ENCODE peak calls at places on chromosomes 12 and 14, in five cellular contexts. One of them, this sample, is unnamed.
A peak's percentile ranks its signal among the peaks of the same experiment; 100 is the strongest.

GRCh38 chr12:115543269-115543668 is 734.2 kb downstream of the MED13L start:
- DNase-seq in upper lobe of right lung: no peak
- DNase-seq in fibroblast of villous mesenchyme: peak; percentile 3
- DNase-seq in kidney epithelial cell: no peak
- DNase-seq in Calu3: no peak
- DNase-seq in this sample: no peak

GRCh38 chr14:81162941-81163340 is 57.8 kb downstream of the GTF2A1 start:
- DNase-seq in upper lobe of right lung: no peak
- DNase-seq in fibroblast of villous mesenchyme: no peak
- DNase-seq in kidney epithelial cell: no peak
- DNase-seq in Calu3: no peak
- DNase-seq in this sample: no peak

GRCh38 chr12:21893924-21894323 is 47.3 kb downstream of the ABCC9 start:
- DNase-seq in upper lobe of right lung: no peak
- DNase-seq in fibroblast of villous mesenchyme: no peak
- DNase-seq in kidney epithelial cell: no peak
- DNase-seq in Calu3: no peak
- DNase-seq in this sample: no peak

GRCh38 chr12:32118806-32119205 is 12.2 kb downstream of the BICD1 start:
- DNase-seq in upper lobe of right lung: no peak
- DNase-seq in fibroblast of villous mesenchyme: no peak
- DNase-seq in kidney epithelial cell: no peak
- DNase-seq in Calu3: no peak
- DNase-seq in this sample: no peak

GRCh38 chr12:87760943-87761342 is 268.3 kb downstream of the C12orf50 start:
- DNase-seq in upper lobe of right lung: no peak
- DNase-seq in fibroblast of villous mesenchyme: no peak
- DNase-seq in kidney epithelial cell: no peak
- DNase-seq in Calu3: no peak
- DNase-seq in this sample: no peak

GRCh38 chr14:96630281-96630680 is 128.1 kb downstream of the PAPOLA start:
- DNase-seq in upper lobe of right lung: no peak
- DNase-seq in fibroblast of villous mesenchyme: no peak
- DNase-seq in kidney epithelial cell: no peak
- DNase-seq in Calu3: no peak
- DNase-seq in this sample: no peak

GRCh38 chr12:116590561-116590960 is 31.4 kb downstream of the MAP1LC3B2 start:
- DNase-seq in upper lobe of right lung: no peak
- DNase-seq in fibroblast of villous mesenchyme: no peak
- DNase-seq in kidney epithelial cell: no peak
- DNase-seq in Calu3: no peak
- DNase-seq in this sample: no peak

GRCh38 chr14:82963756-82964155 is 1430.1 kb upstream of the SEL1L start:
- DNase-seq in upper lobe of right lung: no peak
- DNase-seq in fibroblast of villous mesenchyme: no peak
- DNase-seq in kidney epithelial cell: no peak
- DNase-seq in Calu3: no peak
- DNase-seq in this sample: no peak

GRCh38 chr14:66600416-66600815 is 92.5 kb downstream of the GPHN start:
- DNase-seq in upper lobe of right lung: no peak
- DNase-seq in fibroblast of villous mesenchyme: peak; percentile 44
- DNase-seq in kidney epithelial cell: no peak
- DNase-seq in Calu3: no peak
- DNase-seq in this sample: peak; percentile 13

GRCh38 chr12:12562016-12562483 is 613 bp downstream of the DUSP16 start:
- DNase-seq in upper lobe of right lung: peak; percentile 72
- DNase-seq in fibroblast of villous mesenchyme: peak; percentile 50
- DNase-seq in kidney epithelial cell: no peak
- DNase-seq in Calu3: no peak
- DNase-seq in this sample: peak; percentile 23

GRCh38 chr14:65425885-65426284 is 13.4 kb downstream of the FUT8 start:
- DNase-seq in upper lobe of right lung: no peak
- DNase-seq in fibroblast of villous mesenchyme: no peak
- DNase-seq in kidney epithelial cell: no peak
- DNase-seq in Calu3: no peak
- DNase-seq in this sample: no peak

GRCh38 chr12:109632299-109632698 is 58.7 kb downstream of the MVK start:
- DNase-seq in upper lobe of right lung: no peak
- DNase-seq in fibroblast of villous mesenchyme: no peak
- DNase-seq in kidney epithelial cell: no peak
- DNase-seq in Calu3: no peak
- DNase-seq in this sample: no peak

GRCh38 chr12:115044073-115044472 is 360.1 kb upstream of the TBX3 start:
- DNase-seq in upper lobe of right lung: no peak
- DNase-seq in fibroblast of villous mesenchyme: no peak
- DNase-seq in kidney epithelial cell: no peak
- DNase-seq in Calu3: no peak
- DNase-seq in this sample: no peak

GRCh38 chr12:39122562-39123204 is 217.3 kb upstream of the CPNE8 start:
- DNase-seq in upper lobe of right lung: no peak
- DNase-seq in fibroblast of villous mesenchyme: no peak
- DNase-seq in kidney epithelial cell: no peak
- DNase-seq in Calu3: no peak
- DNase-seq in this sample: no peak

GRCh38 chr12:82182601-82183000 is 175.6 kb downstream of the CCDC59 start:
- DNase-seq in upper lobe of right lung: no peak
- DNase-seq in fibroblast of villous mesenchyme: no peak
- DNase-seq in kidney epithelial cell: no peak
- DNase-seq in Calu3: peak; percentile 61
- DNase-seq in this sample: peak; percentile 53

GRCh38 chr12:20345866-20346265 is 22.5 kb upstream of the PDE3A start:
- DNase-seq in upper lobe of right lung: no peak
- DNase-seq in fibroblast of villous mesenchyme: no peak
- DNase-seq in kidney epithelial cell: no peak
- DNase-seq in Calu3: no peak
- DNase-seq in this sample: no peak

GRCh38 chr12:110039085-110039807 is 9.1 kb downstream of the C12orf76 start:
- DNase-seq in upper lobe of right lung: no peak
- DNase-seq in fibroblast of villous mesenchyme: peak; percentile 92
- DNase-seq in kidney epithelial cell: peak; percentile 73
- DNase-seq in Calu3: peak; percentile 62
- DNase-seq in this sample: peak; percentile 99

GRCh38 chr14:94756310-94756709 is 13.6 kb downstream of the GSC start:
- DNase-seq in upper lobe of right lung: no peak
- DNase-seq in fibroblast of villous mesenchyme: no peak
- DNase-seq in kidney epithelial cell: no peak
- DNase-seq in Calu3: no peak
- DNase-seq in this sample: no peak

GRCh38 chr12:132449565-132450390 is 40.2 kb upstream of the FBRSL1 start:
- DNase-seq in upper lobe of right lung: no peak
- DNase-seq in fibroblast of villous mesenchyme: no peak
- DNase-seq in kidney epithelial cell: no peak
- DNase-seq in Calu3: no peak
- DNase-seq in this sample: no peak

GRCh38 chr12:130655881-130656280 is 60.2 kb downstream of the RIMBP2 start:
- DNase-seq in upper lobe of right lung: no peak
- DNase-seq in fibroblast of villous mesenchyme: no peak
- DNase-seq in kidney epithelial cell: no peak
- DNase-seq in Calu3: no peak
- DNase-seq in this sample: no peak

GRCh38 chr12:41277019-41277770 is 89.1 kb downstream of the PDZRN4 start:
- DNase-seq in upper lobe of right lung: no peak
- DNase-seq in fibroblast of villous mesenchyme: peak; percentile 50
- DNase-seq in kidney epithelial cell: peak; percentile 10
- DNase-seq in Calu3: peak; percentile 16
- DNase-seq in this sample: peak; percentile 49

GRCh38 chr14:68361231-68361630 is 431.6 kb downstream of the ZFP36L1 start:
- DNase-seq in upper lobe of right lung: no peak
- DNase-seq in fibroblast of villous mesenchyme: no peak
- DNase-seq in kidney epithelial cell: no peak
- DNase-seq in Calu3: no peak
- DNase-seq in this sample: peak; percentile 80
- TF ChIP-seq CTCF in upper lobe of right lung: no peak
- TF ChIP-seq CTCF in fibroblast of villous mesenchyme: no peak
- TF ChIP-seq CTCF in kidney epithelial cell: no peak
- TF ChIP-seq CTCF in Calu3: no peak
- TF ChIP-seq CTCF in this sample: no peak

GRCh38 chr12:104827587-104827986 is 130.5 kb downstream of the SLC41A2 start:
- DNase-seq in upper lobe of right lung: no peak
- DNase-seq in fibroblast of villous mesenchyme: peak; percentile 10
- DNase-seq in kidney epithelial cell: no peak
- DNase-seq in Calu3: no peak
- DNase-seq in this sample: no peak
- TF ChIP-seq CTCF in upper lobe of right lung: peak; percentile 30
- TF ChIP-seq CTCF in fibroblast of villous mesenchyme: peak; percentile 48
- TF ChIP-seq CTCF in kidney epithelial cell: peak; percentile 10
- TF ChIP-seq CTCF in Calu3: no peak
- TF ChIP-seq CTCF in this sample: peak; percentile 41

GRCh38 chr12:119446459-119446858 is 111.9 kb downstream of the CCDC60 start:
- DNase-seq in upper lobe of right lung: no peak
- DNase-seq in fibroblast of villous mesenchyme: no peak
- DNase-seq in kidney epithelial cell: no peak
- DNase-seq in Calu3: no peak
- DNase-seq in this sample: no peak
- TF ChIP-seq CTCF in upper lobe of right lung: no peak
- TF ChIP-seq CTCF in fibroblast of villous mesenchyme: no peak
- TF ChIP-seq CTCF in kidney epithelial cell: no peak
- TF ChIP-seq CTCF in Calu3: no peak
- TF ChIP-seq CTCF in this sample: no peak

GRCh38 chr12:100826323-100826722 is 31.7 kb downstream of the ANO4 start:
- DNase-seq in upper lobe of right lung: peak; percentile 64
- DNase-seq in fibroblast of villous mesenchyme: peak; percentile 45
- DNase-seq in kidney epithelial cell: no peak
- DNase-seq in Calu3: peak; percentile 64
- DNase-seq in this sample: peak; percentile 52

GRCh38 chr12:100823988-100824387 is 29.4 kb downstream of the ANO4 start:
- DNase-seq in upper lobe of right lung: no peak
- DNase-seq in fibroblast of villous mesenchyme: peak; percentile 65
- DNase-seq in kidney epithelial cell: no peak
- DNase-seq in Calu3: no peak
- DNase-seq in this sample: peak; percentile 49

GRCh38 chr12:100824476-100824875 is 29.9 kb downstream of the ANO4 start:
- DNase-seq in upper lobe of right lung: no peak
- DNase-seq in fibroblast of villous mesenchyme: no peak
- DNase-seq in kidney epithelial cell: no peak
- DNase-seq in Calu3: no peak
- DNase-seq in this sample: no peak

GRCh38 chr12:100830003-100830795 is 35.6 kb downstream of the ANO4 start:
- DNase-seq in upper lobe of right lung: no peak
- DNase-seq in fibroblast of villous mesenchyme: no peak
- DNase-seq in kidney epithelial cell: no peak
- DNase-seq in Calu3: no peak
- DNase-seq in this sample: peak; percentile 5

DNA sequence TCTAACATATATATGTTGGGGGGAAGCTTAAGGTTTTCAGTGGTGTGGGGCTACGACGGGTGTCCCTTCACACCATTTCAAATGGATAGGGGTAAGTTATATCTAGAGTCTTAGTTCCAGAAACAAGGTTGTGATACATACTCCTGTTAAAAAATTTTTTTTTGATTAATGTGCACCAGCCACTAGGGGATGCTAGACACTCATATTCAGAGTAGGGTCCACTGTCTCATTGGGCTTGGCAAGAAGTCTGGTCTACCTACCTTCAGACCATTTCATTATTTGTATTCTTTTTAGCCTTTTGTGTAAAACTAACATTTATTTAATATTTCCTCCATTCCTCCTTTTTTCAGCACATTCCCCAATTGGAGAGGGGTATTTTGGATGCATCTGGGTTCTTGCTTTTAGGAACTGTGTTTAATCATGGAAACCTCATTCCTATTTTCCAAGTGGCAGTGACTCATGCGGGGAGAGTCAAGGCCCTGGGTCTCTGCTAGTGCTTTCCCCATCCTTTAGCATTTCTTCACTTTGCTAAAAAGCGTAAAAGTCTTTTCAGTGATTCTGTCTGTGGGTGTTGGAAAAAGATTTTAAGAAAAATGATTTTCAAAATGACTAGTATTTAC is 33.4 kb downstream of the ANO4 start:
- DNase-seq in upper lobe of right lung: no peak
- DNase-seq in fibroblast of villous mesenchyme: peak; percentile 39
- DNase-seq in kidney epithelial cell: no peak
- DNase-seq in Calu3: peak; percentile 51
- DNase-seq in this sample: peak; percentile 50
- TF ChIP-seq CTCF in upper lobe of right lung: peak; percentile 44
- TF ChIP-seq CTCF in fibroblast of villous mesenchyme: peak; percentile 63
- TF ChIP-seq CTCF in kidney epithelial cell: peak; percentile 84
- TF ChIP-seq CTCF in Calu3: peak; percentile 81
- TF ChIP-seq CTCF in this sample: peak; percentile 78

GRCh38 chr14:49598479-49599301 is at the start of gene LRR1:
- DNase-seq in upper lobe of right lung: peak; percentile 94
- DNase-seq in fibroblast of villous mesenchyme: peak; percentile 83
- DNase-seq in kidney epithelial cell: peak; percentile 41
- DNase-seq in Calu3: peak; percentile 90
- DNase-seq in this sample: peak; percentile 72
- TF ChIP-seq CTCF in upper lobe of right lung: no peak
- TF ChIP-seq CTCF in fibroblast of villous mesenchyme: no peak
- TF ChIP-seq CTCF in kidney epithelial cell: no peak
- TF ChIP-seq CTCF in Calu3: no peak
- TF ChIP-seq CTCF in this sample: no peak

GRCh38 chr12:119229205-119229604 is 50.5 kb downstream of the HSPB8 start:
- DNase-seq in upper lobe of right lung: no peak
- DNase-seq in fibroblast of villous mesenchyme: no peak
- DNase-seq in kidney epithelial cell: no peak
- DNase-seq in Calu3: no peak
- DNase-seq in this sample: no peak

GRCh38 chr12:119229837-119230236 is 51.1 kb downstream of the HSPB8 start:
- DNase-seq in upper lobe of right lung: no peak
- DNase-seq in fibroblast of villous mesenchyme: peak; percentile 23
- DNase-seq in kidney epithelial cell: no peak
- DNase-seq in Calu3: peak; percentile 63
- DNase-seq in this sample: peak; percentile 4

GRCh38 chr12:119227292-119227691 is 48.6 kb downstream of the HSPB8 start:
- DNase-seq in upper lobe of right lung: no peak
- DNase-seq in fibroblast of villous mesenchyme: no peak
- DNase-seq in kidney epithelial cell: no peak
- DNase-seq in Calu3: no peak
- DNase-seq in this sample: no peak

GRCh38 chr12:119222222-119222951 is 43.7 kb downstream of the HSPB8 start:
- DNase-seq in upper lobe of right lung: no peak
- DNase-seq in fibroblast of villous mesenchyme: no peak
- DNase-seq in kidney epithelial cell: no peak
- DNase-seq in Calu3: no peak
- DNase-seq in this sample: no peak

GRCh38 chr12:119225454-119225853 is 46.7 kb downstream of the HSPB8 start:
- DNase-seq in upper lobe of right lung: no peak
- DNase-seq in fibroblast of villous mesenchyme: no peak
- DNase-seq in kidney epithelial cell: no peak
- DNase-seq in Calu3: peak; percentile 43
- DNase-seq in this sample: no peak
- TF ChIP-seq CTCF in upper lobe of right lung: no peak
- TF ChIP-seq CTCF in fibroblast of villous mesenchyme: no peak
- TF ChIP-seq CTCF in kidney epithelial cell: no peak
- TF ChIP-seq CTCF in Calu3: no peak
- TF ChIP-seq CTCF in this sample: no peak

GRCh38 chr12:65879878-65880277 is 55.6 kb downstream of the HMGA2 start:
- DNase-seq in upper lobe of right lung: no peak
- DNase-seq in fibroblast of villous mesenchyme: peak; percentile 96
- DNase-seq in kidney epithelial cell: no peak
- DNase-seq in Calu3: no peak
- DNase-seq in this sample: peak; percentile 93

GRCh38 chr12:65877836-65878235 is 53.6 kb downstream of the HMGA2 start:
- DNase-seq in upper lobe of right lung: no peak
- DNase-seq in fibroblast of villous mesenchyme: no peak
- DNase-seq in kidney epithelial cell: no peak
- DNase-seq in Calu3: no peak
- DNase-seq in this sample: no peak

GRCh38 chr12:65875635-65876034 is 51.4 kb downstream of the HMGA2 start:
- DNase-seq in upper lobe of right lung: no peak
- DNase-seq in fibroblast of villous mesenchyme: peak; percentile 67
- DNase-seq in kidney epithelial cell: no peak
- DNase-seq in Calu3: no peak
- DNase-seq in this sample: peak; percentile 39

GRCh38 chr12:65876898-65877721 is 52.8 kb downstream of the HMGA2 start:
- DNase-seq in upper lobe of right lung: no peak
- DNase-seq in fibroblast of villous mesenchyme: peak; percentile 60
- DNase-seq in kidney epithelial cell: no peak
- DNase-seq in Calu3: peak; percentile 32
- DNase-seq in this sample: no peak

GRCh38 chr12:65878540-65878939 is 54.3 kb downstream of the HMGA2 start:
- DNase-seq in upper lobe of right lung: no peak
- DNase-seq in fibroblast of villous mesenchyme: no peak
- DNase-seq in kidney epithelial cell: no peak
- DNase-seq in Calu3: peak; percentile 46
- DNase-seq in this sample: peak; percentile 43
- TF ChIP-seq CTCF in upper lobe of right lung: no peak
- TF ChIP-seq CTCF in fibroblast of villous mesenchyme: peak; percentile 48
- TF ChIP-seq CTCF in kidney epithelial cell: peak; percentile 36
- TF ChIP-seq CTCF in Calu3: no peak
- TF ChIP-seq CTCF in this sample: peak; percentile 70